ENCODE peak calls at places on chromosomes 4 and X, in four cellular contexts. R is K562, E is fibroblast of the aortic adventitia, G is body of pancreas. S is an unnamed sample.

GRCh38 chrX:50762578-50762977 is 51.4 kb downstream of the SHROOM4 start:
- DNase-seq in R (no peak), E (no peak), G (no peak), S (no peak)

GRCh38 chr4:172169871-172170270 is 356.7 kb downstream of the GALNTL6 start:
- DNase-seq in R (no peak), E (no peak), G (no peak), S (no peak)

GRCh38 chrX:155112171-155112570 is 40.9 kb downstream of the BRCC3 start:
- DNase-seq in R (no peak), E (no peak), G (no peak), S (no peak)

GRCh38 chr4:2333356-2333841 is 71.5 kb upstream of the MXD4 start:
- DNase-seq in R (peak), E (no peak), G (no peak), S (no peak)

GRCh38 chrX:16444353-16444752 is 205.6 kb upstream of the S100G start:
- DNase-seq in R (no peak), E (peak), G (no peak), S (no peak)

GRCh38 chr4:157045507-157046127 is 30.3 kb upstream of the GLRB start:
- DNase-seq in R (peak), E (peak), G (peak), S (peak)

GRCh38 chr4:39818646-39819045 is 120.7 kb downstream of the UBE2K start:
- DNase-seq in R (no peak), E (no peak), G (no peak), S (no peak)

GRCh38 chrX:17812763-17813162 is 48.3 kb downstream of the RAI2 start:
- DNase-seq in R (peak), E (peak), G (no peak), S (peak)

GRCh38 chr4:88592600-88593448 is 544 bp downstream of the HERC3 start:
- DNase-seq in R (peak), E (peak), G (peak), S (peak)

GRCh38 chr4:139794158-139794954 is 128.7 kb downstream of the MGST2 start:
- DNase-seq in R (no peak), E (peak), G (no peak), S (peak)

GRCh38 chr4:4858527-4858926 is 938 bp upstream of the MSX1 start:
- DNase-seq in R (no peak), E (no peak), G (no peak), S (no peak)

GRCh38 chrX:106039920-106040319 is 1.4 kb upstream of the SERPINA7 start:
- DNase-seq in R (no peak), E (no peak), G (peak), S (peak)

GRCh38 chrX:112832481-112833095 is 8.0 kb downstream of the AMOT start:
- DNase-seq in R (no peak), E (peak), G (peak), S (no peak)

GRCh38 chrX:133923113-133923512 is 62.3 kb downstream of the GPC3 start:
- DNase-seq in R (no peak), E (no peak), G (no peak), S (peak)

GRCh38 chr4:123352240-123352945 is 44.2 kb upstream of the SPRY1 start:
- DNase-seq in R (no peak), E (peak), G (no peak), S (no peak)

DNA sequence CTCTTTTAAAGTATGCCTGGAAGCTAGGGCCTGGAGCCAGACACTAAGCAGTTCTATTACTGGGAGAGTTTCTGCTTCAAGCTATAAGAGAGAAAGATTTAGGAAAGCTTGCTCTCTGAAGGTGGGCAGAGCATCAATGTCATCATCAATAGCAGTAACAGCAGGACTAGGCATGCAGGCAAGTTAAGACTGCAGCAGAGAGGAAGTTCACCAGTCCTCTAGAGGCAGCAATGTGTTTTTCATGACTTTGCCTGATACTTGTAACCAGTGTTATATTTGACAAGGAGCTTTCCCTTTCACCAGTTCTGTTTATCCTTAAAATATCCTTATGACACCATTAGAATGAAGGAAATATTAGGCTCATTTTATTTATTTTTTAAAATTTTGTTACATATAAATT is 237.9 kb downstream of the KCTD8 start:
- DNase-seq in R (no peak), E (no peak), G (no peak), S (no peak)
- TF ChIP-seq CTCF in R (no peak), E (no peak), G (no peak), S (no peak)

GRCh38 chr4:41933997-41934812 is 1.0 kb upstream of the TMEM33 start:
- DNase-seq in R (no peak), E (no peak), G (no peak), S (no peak)
- H3K4me3 ChIP-seq in R (peak), E (no peak), G (no peak), S (peak)

DNA sequence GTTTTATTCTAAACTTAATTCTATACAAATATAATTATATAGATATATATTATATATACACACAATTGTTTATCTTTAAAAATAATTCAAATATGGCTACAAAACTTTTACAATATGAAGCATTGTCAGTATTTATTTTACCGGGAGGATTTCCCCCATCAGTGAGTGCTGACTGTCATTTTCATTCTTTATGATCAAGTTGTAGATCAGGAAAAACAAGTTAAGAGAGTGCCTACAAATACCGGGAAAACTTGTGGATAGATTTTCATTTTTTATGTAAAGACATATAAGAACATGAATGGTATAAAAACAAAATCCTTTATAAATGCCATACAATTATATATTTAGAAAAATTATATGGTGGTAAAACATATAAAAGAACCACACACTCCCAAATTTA is 37.8 kb downstream of the CLCN3 start:
- DNase-seq in R (no peak), E (no peak), G (no peak), S (no peak)
- TF ChIP-seq CTCF in R (no peak), E (no peak), G (no peak), S (no peak)

GRCh38 chrX:107674480-107675364 is 46.4 kb downstream of the PRPS1 start:
- DNase-seq in R (peak), E (peak), G (peak), S (peak)

GRCh38 chrX:107673933-107674479 is 45.7 kb downstream of the PRPS1 start:
- DNase-seq in R (peak), E (no peak), G (peak), S (peak)

GRCh38 chrX:107673401-107673800 is 45.1 kb downstream of the PRPS1 start:
- DNase-seq in R (no peak), E (no peak), G (no peak), S (no peak)

GRCh38 chrX:107675365-107675654 is 47.0 kb downstream of the PRPS1 start:
- DNase-seq in R (no peak), E (no peak), G (no peak), S (no peak)

DNA sequence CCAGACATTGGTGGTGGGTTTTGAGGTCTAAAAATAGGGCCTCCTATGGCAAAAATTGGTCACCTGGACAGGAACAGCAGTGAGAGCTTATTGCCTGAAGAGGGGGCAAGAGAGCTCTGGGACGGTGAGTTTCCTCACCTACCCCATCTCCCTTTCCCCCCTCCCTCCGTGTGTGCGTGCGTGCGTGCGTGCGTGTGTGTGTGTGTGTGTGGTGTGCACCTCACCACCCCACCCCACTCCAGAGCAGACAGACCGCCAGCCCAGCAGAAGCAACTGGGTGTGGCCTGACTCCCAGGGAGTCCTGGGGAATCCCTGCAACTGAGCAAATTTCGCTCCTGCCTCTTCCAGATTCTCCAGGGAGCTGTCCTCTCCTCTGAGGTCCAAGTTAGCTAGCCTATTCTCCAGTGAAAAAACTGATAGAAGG is 44.7 kb downstream of the PRPS1 start:
- DNase-seq in R (peak), E (peak), G (peak), S (peak)
- H3K4me3 ChIP-seq in R (no peak), E (no peak), G (no peak), S (no peak)

GRCh38 chrX:115268421-115268820 is 21.1 kb upstream of the LUZP4 start:
- DNase-seq in R (no peak), E (no peak), G (no peak), S (no peak)
- TF ChIP-seq CTCF in R (peak), E (peak), G (no peak), S (peak)

DNA sequence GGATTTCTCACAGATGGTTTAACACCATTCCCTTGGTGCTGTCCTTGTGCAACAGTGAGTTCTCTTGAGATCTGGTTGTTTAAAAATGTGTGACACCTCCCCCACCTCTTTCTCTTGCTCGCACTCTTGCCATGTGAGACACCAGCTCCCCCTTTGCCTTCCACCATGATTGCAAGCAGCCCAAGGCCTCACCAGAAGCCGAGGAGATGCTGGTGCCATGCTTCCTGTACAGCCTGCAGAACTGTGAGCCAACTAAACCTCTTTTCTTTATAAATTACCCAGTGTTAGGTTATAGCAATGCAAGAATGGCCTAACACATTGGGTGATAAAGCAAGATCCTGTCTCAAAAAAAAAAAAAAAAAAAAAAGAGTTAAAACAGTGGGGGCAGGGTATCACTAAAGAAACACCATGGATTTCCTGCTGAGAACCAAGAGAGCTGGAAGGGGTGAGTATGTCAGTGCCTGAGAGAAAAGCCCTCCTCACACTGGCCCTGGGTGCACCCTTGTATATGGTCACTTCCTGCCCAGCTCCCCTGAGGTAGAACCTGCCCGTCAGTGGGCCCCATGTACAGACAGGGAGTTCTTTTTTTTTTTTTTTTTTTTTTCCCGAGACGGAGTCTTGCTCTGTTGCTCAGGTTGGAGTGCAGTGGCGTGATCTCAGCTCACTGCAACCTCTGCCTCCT is 46.4 kb downstream of the APOO start:
- DNase-seq in R (no peak), E (no peak), G (no peak), S (no peak)
- H3K4me3 ChIP-seq in R (no peak), E (no peak), G (no peak), S (no peak)